ENCODE peak calls at places on chromosome 7, in nine cellular contexts. Z is NCI-H1417, P is T-cell, J is T-helper 17 cell, I is hypothalamus, F is HCEC 1CT, H is nephron progenitor cell, R is AG20443, B is activated gamma-delta T cell. Q is an unnamed sample.

GRCh38 chr7:73451780-73452398 is 18.3 kb downstream of the FZD9 start:
- DNase-seq in Z (peak; percentile 39), P (no peak), J (no peak), I (no peak), F (peak; percentile 52), H (peak; percentile 30), R (peak; percentile 75), B (no peak), Q (no peak)

GRCh38 chr7:95404316-95404715 is 8.1 kb upstream of the PON3 start:
- DNase-seq in Z (no peak), P (no peak), J (no peak), I (peak; percentile 13), F (no peak), H (no peak), R (peak; percentile 24), B (no peak), Q (no peak)

GRCh38 chr7:23852135-23852534 is 142.1 kb downstream of the STK31 start:
- DNase-seq in Z (no peak), P (no peak), J (no peak), I (no peak), F (no peak), H (no peak), R (no peak), B (no peak), Q (no peak)

GRCh38 chr7:158484801-158485531 is 102.7 kb downstream of the PTPRN2 start:
- DNase-seq in Z (no peak), P (no peak), J (no peak), I (no peak), F (no peak), H (no peak), R (no peak), B (no peak), Q (no peak)

GRCh38 chr7:151286148-151286547 is 37.7 kb upstream of the SMARCD3 start:
- DNase-seq in Z (no peak), P (no peak), J (no peak), I (no peak), F (no peak), H (no peak), R (no peak), B (no peak), Q (no peak)

GRCh38 chr7:9200666-9201065 is 767.3 kb downstream of the NXPH1 start:
- DNase-seq in Z (no peak), P (no peak), J (no peak), I (no peak), F (no peak), H (no peak), R (no peak), B (no peak), Q (no peak)

GRCh38 chr7:90708841-90709317 is 112.8 kb downstream of the CDK14 start:
- DNase-seq in Z (no peak), P (no peak), J (no peak), I (no peak), F (peak; percentile 32), H (peak; percentile 10), R (no peak), B (no peak), Q (peak; percentile 36)

GRCh38 chr7:92763636-92764423 is 72.5 kb downstream of the CDK6 start:
- DNase-seq in Z (peak; percentile 66), P (no peak), J (no peak), I (no peak), F (peak; percentile 75), H (no peak), R (peak; percentile 28), B (no peak), Q (peak; percentile 94)

GRCh38 chr7:41996381-41997035 is 240.5 kb downstream of the GLI3 start:
- DNase-seq in Z (no peak), P (no peak), J (no peak), I (no peak), F (peak; percentile 18), H (no peak), R (peak; percentile 52), B (no peak), Q (no peak)